ENCODE peak calls at places on chromosomes 4 and X, in eight cellular contexts. F, M, D, P, Q, R, B and A are unnamed samples.

GRCh38 chr4:48360285-48360965 is 19.1 kb downstream of the SLAIN2 start:
- DNase-seq in F (peak), M (no peak), D (no peak), P (no peak), Q (no peak), R (peak), B (no peak), A (no peak)

GRCh38 chr4:152678841-152679240 is 956 bp downstream of the TMEM154 start:
- DNase-seq in F (no peak), M (no peak), D (no peak), P (peak), Q (no peak), R (peak), B (no peak), A (no peak)

GRCh38 chrX:54357414-54358377 is at the start of gene WNK3:
- DNase-seq in F (peak), M (no peak), D (no peak), P (peak), Q (peak), R (peak), B (no peak), A (peak)

GRCh38 chrX:110588164-110588563 is 207.5 kb downstream of the CHRDL1 start:
- DNase-seq in F (no peak), M (no peak), D (no peak), P (no peak), Q (peak), R (no peak), B (no peak), A (no peak)

GRCh38 chr4:168648929-168649328 is 152.1 kb downstream of the PALLD start:
- DNase-seq in F (peak), M (no peak), D (no peak), P (no peak), Q (no peak), R (peak), B (no peak), A (peak)

GRCh38 chrX:49760288-49760885 is 64.6 kb upstream of the PAGE1 start:
- DNase-seq in F (no peak), M (no peak), D (no peak), P (no peak), Q (no peak), R (no peak), B (no peak), A (no peak)

GRCh38 chr4:166252487-166253402 is 379.7 kb downstream of the TLL1 start:
- DNase-seq in F (no peak), M (no peak), D (peak), P (peak), Q (peak), R (peak), B (peak), A (peak)

GRCh38 chr4:94561249-94562024 is 109.7 kb downstream of the PDLIM5 start:
- DNase-seq in F (peak), M (no peak), D (no peak), P (no peak), Q (no peak), R (peak), B (no peak), A (peak)

GRCh38 chr4:118988635-118988972 is 100.0 kb downstream of the SYNPO2 start:
- DNase-seq in F (no peak), M (no peak), D (no peak), P (no peak), Q (no peak), R (no peak), B (no peak), A (no peak)

GRCh38 chrX:74232859-74233258 is 71.1 kb upstream of the ZCCHC13 start:
- DNase-seq in F (peak), M (no peak), D (no peak), P (no peak), Q (no peak), R (peak), B (peak), A (peak)

GRCh38 chr4:107153228-107153627 is 117.1 kb upstream of the DKK2 start:
- DNase-seq in F (no peak), M (no peak), D (no peak), P (peak), Q (peak), R (no peak), B (peak), A (peak)

GRCh38 chrX:274904-275475 is 6.2 kb upstream of the PLCXD1 start:
- DNase-seq in F (no peak), M (no peak), D (no peak), P (peak), Q (peak), R (peak), B (no peak), A (no peak)

GRCh38 chr4:7199129-7199725 is 6.9 kb downstream of the SORCS2 start:
- DNase-seq in F (no peak), M (no peak), D (no peak), P (no peak), Q (no peak), R (no peak), B (no peak), A (no peak)

GRCh38 chrX:135275973-135276372 is 24.1 kb downstream of the ETDA start:
- DNase-seq in F (no peak), M (no peak), D (no peak), P (no peak), Q (no peak), R (no peak), B (no peak), A (no peak)

GRCh38 chrX:119698835-119699234 is 5.9 kb upstream of the SEPTIN6 start:
- DNase-seq in F (peak), M (no peak), D (peak), P (peak), Q (peak), R (peak), B (peak), A (peak)

GRCh38 chr4:78557841-78558240 is 6.3 kb downstream of the ANXA3 start:
- DNase-seq in F (no peak), M (no peak), D (no peak), P (no peak), Q (no peak), R (no peak), B (no peak), A (peak)

GRCh38 chr4:12679217-12679616 is 804.9 kb downstream of the RAB28 start:
- DNase-seq in F (no peak), M (no peak), D (no peak), P (no peak), Q (no peak), R (peak), B (peak), A (no peak)

GRCh38 chrX:129748265-129748664 is 9.5 kb downstream of the XPNPEP2 start:
- DNase-seq in F (peak), M (no peak), D (no peak), P (no peak), Q (no peak), R (no peak), B (no peak), A (no peak)

GRCh38 chrX:15500497-15500966 is at the start of gene BMX:
- DNase-seq in F (no peak), M (no peak), D (no peak), P (no peak), Q (no peak), R (no peak), B (no peak), A (peak)

GRCh38 chr4:117560329-117560728 is 474.0 kb upstream of the NDST3 start:
- DNase-seq in F (peak), M (no peak), D (peak), P (no peak), Q (no peak), R (peak), B (peak), A (peak)

GRCh38 chr4:86633854-86634253 is 39.7 kb downstream of the PTPN13 start:
- DNase-seq in F (peak), M (no peak), D (no peak), P (no peak), Q (no peak), R (peak), B (no peak), A (no peak)

GRCh38 chr4:72529144-72529822 is 39.7 kb downstream of the ADAMTS3 start:
- DNase-seq in F (no peak), M (no peak), D (no peak), P (no peak), Q (no peak), R (no peak), B (no peak), A (no peak)

GRCh38 chrX:129737921-129738320 is 858 bp upstream of the XPNPEP2 start:
- DNase-seq in F (peak), M (no peak), D (no peak), P (no peak), Q (no peak), R (peak), B (peak), A (no peak)

GRCh38 chrX:63506320-63506719 is 155.2 kb upstream of the SPIN4 start:
- DNase-seq in F (peak), M (no peak), D (peak), P (peak), Q (peak), R (peak), B (peak), A (peak)

GRCh38 chr4:3531306-3531886 is 826 bp downstream of the LRPAP1 start:
- DNase-seq in F (no peak), M (no peak), D (no peak), P (no peak), Q (peak), R (peak), B (peak), A (no peak)

GRCh38 chr4:3257125-3257690 is 8.2 kb downstream of the MSANTD1 start:
- DNase-seq in F (no peak), M (no peak), D (no peak), P (no peak), Q (no peak), R (no peak), B (no peak), A (no peak)

GRCh38 chr4:122673252-122673651 is 52.4 kb upstream of the IL21 start:
- DNase-seq in F (no peak), M (no peak), D (no peak), P (peak), Q (peak), R (peak), B (no peak), A (no peak)

GRCh38 chr4:6355052-6355451 is 85.4 kb downstream of the WFS1 start:
- DNase-seq in F (no peak), M (no peak), D (no peak), P (no peak), Q (no peak), R (no peak), B (no peak), A (peak)

GRCh38 chr4:28247805-28248204 is 1387.2 kb downstream of the STIM2 start:
- DNase-seq in F (no peak), M (no peak), D (no peak), P (no peak), Q (no peak), R (no peak), B (no peak), A (no peak)

GRCh38 chr4:103754844-103755243 is 35.1 kb upstream of the TACR3 start:
- DNase-seq in F (no peak), M (no peak), D (no peak), P (no peak), Q (peak), R (no peak), B (no peak), A (peak)

GRCh38 chr4:4840351-4840750 is 19.1 kb upstream of the MSX1 start:
- DNase-seq in F (no peak), M (no peak), D (no peak), P (no peak), Q (no peak), R (no peak), B (no peak), A (no peak)

GRCh38 chrX:80432863-80433262 is 12.6 kb downstream of the TENT5D start:
- DNase-seq in F (no peak), M (no peak), D (no peak), P (no peak), Q (peak), R (no peak), B (no peak), A (no peak)

GRCh38 chrX:1491851-1492349 is 39.2 kb upstream of the ASMTL start:
- DNase-seq in F (no peak), M (peak), D (peak), P (peak), Q (no peak), R (no peak), B (peak), A (no peak)

GRCh38 chr4:183838987-183839712 is 66.0 kb upstream of the STOX2 start:
- DNase-seq in F (peak), M (no peak), D (peak), P (peak), Q (peak), R (peak), B (no peak), A (peak)

GRCh38 chr4:15677507-15677988 is 4.1 kb upstream of the FAM200B start:
- DNase-seq in F (peak), M (no peak), D (no peak), P (no peak), Q (peak), R (peak), B (no peak), A (peak)

GRCh38 chr4:177574446-177574845 is 132.2 kb upstream of the AGA start:
- DNase-seq in F (no peak), M (no peak), D (no peak), P (no peak), Q (no peak), R (peak), B (no peak), A (no peak)

GRCh38 chrX:150548251-150548650 is 20.2 kb upstream of the MTM1 start:
- DNase-seq in F (no peak), M (no peak), D (no peak), P (no peak), Q (no peak), R (no peak), B (no peak), A (no peak)
- H3K27ac ChIP-seq in F (no peak), M (no peak), D (no peak), P (no peak), Q (peak), R (peak), B (no peak), A (no peak)

GRCh38 chr4:154614306-154614705 is 1.9 kb upstream of the FGG start:
- DNase-seq in F (no peak), M (no peak), D (no peak), P (no peak), Q (no peak), R (no peak), B (no peak), A (no peak)

GRCh38 chr4:154609532-154609931 is 2.9 kb downstream of the FGG start:
- DNase-seq in F (no peak), M (no peak), D (no peak), P (no peak), Q (no peak), R (no peak), B (no peak), A (no peak)

GRCh38 chr4:154615211-154615610 is 2.8 kb upstream of the FGG start:
- DNase-seq in F (no peak), M (no peak), D (no peak), P (no peak), Q (no peak), R (no peak), B (no peak), A (no peak)

GRCh38 chr4:154611833-154612232 is 623 bp downstream of the FGG start:
- DNase-seq in F (no peak), M (no peak), D (no peak), P (no peak), Q (no peak), R (no peak), B (no peak), A (no peak)

DNA sequence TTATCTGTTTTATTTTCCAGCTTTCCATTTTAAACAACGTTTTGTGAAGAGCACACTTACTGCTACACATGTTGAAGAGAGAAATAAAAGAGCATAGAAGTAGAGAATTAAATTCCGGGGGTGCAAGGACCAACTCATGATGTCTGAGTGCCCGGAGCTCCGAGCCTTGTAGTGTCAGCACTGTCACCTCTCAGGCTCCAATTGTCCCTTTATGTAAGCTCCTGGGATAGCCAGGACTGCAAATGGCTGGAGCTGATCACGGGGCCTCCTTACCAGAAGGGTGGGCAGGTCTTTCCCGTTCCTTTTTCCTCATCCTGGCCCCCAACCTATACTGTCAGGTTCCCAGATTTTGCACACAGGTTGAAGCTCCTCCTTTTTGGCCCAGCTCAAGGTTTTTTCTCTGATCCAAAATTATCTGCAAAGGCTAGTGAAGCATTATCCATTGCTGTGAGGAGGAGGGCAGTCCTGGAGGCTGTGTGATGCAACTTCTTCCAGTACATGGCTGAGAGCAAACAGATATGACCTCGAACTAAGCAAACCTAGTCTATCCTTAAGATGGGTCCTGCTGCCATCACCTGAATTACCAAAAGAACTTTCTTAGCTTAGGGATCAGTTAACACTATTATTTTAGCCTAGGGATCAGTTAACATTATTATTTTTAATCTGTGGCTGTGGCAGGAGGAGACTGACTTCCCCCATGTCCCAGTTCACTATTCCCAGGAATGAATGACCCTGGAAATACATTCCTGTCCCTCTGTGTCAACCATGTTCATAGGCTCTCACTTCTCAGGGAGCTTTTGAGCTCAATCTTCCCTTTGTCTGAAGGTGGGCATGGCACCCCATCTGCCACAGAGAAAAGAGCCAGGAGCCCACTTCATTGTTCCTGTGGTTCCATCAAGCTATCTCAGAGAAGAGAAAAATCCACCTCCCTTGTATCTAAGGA is at the start of gene FGG:
- DNase-seq in F (no peak), M (no peak), D (no peak), P (no peak), Q (peak), R (no peak), B (no peak), A (no peak)
- H3K4me2 ChIP-seq in F (no peak), M (no peak), D (no peak), P (no peak), Q (peak), R (no peak), B (no peak), A (no peak)

DNA sequence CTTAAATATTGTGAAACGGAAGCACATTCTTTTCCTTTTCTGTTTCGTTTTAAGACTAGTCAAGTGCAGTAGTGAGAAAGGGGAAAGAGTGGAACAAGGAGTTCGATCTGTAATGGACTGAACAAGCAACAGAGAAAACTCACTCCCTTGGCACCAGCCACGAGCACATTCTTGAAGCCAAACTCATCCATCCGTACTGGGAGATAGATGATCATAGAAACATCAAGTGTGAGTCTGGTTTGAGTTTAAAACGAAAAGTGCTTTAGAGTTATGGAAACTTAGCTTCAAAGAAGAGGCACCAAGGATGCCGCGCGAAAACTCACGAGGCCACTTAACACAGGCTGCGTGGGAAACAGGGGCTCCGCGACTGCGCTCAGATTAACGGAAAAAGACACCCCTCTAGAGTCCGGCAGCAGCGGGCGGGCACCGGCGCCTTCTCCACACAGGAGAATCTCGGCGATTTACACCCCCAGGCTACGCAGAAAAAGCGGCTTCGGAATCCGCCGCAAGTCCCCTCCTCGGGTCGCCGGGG is 676 bp downstream of the FAM53A start:
- DNase-seq in F (peak), M (no peak), D (peak), P (no peak), Q (peak), R (peak), B (no peak), A (peak)
- H3K4me3 ChIP-seq in F (peak), M (peak), D (peak), P (peak), Q (peak), R (peak), B (peak), A (no peak)

GRCh38 chr4:133498149-133498548 is 349.1 kb downstream of the PCDH10 start:
- DNase-seq in F (no peak), M (no peak), D (no peak), P (no peak), Q (no peak), R (no peak), B (no peak), A (no peak)
- H3K27ac ChIP-seq in F (no peak), M (no peak), D (no peak), P (no peak), Q (no peak), R (no peak), B (no peak), A (no peak)

DNA sequence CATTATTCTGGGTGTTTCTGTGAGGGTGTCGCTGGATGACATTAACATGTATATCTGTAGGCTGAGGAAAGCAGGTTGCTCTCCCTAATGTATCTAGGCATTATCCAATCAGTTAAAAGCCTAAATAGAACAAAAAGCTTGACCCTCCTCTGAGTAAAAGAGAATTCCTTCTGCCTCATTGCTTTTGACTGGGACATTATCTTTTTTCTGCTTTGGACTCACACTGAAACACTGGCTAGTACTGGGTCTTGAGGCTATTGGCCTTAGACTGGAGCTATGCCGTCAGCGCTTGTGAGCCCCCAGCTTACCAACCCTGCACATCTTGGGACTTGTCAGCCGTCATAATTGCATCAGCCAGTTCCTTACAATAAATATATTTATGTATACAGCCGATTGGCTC is 206.8 kb upstream of the ARHGAP24 start:
- DNase-seq in F (no peak), M (no peak), D (no peak), P (peak), Q (no peak), R (no peak), B (no peak), A (no peak)
- H3K4me2 ChIP-seq in F (no peak), M (no peak), D (no peak), P (peak), Q (no peak), R (no peak), B (no peak), A (no peak)